ENCODE peak calls at places on chromosomes 3 and 15, in four cellular contexts. One of them, this sample, is unnamed. For H3K27me3, the result is how much of the 10 kb centered on the place peaks cover.

GRCh38 chr3:87553058-87553457 is 276.7 kb upstream of the POU1F1 start:
- DNase-seq in HCT116: no peak
- DNase-seq in hepatocyte: peak
- DNase-seq in IMR-90: no peak
- DNase-seq in this sample: no peak

GRCh38 chr3:196166741-196167140 is 44.5 kb downstream of the ZDHHC19 start:
- DNase-seq in HCT116: no peak
- DNase-seq in hepatocyte: no peak
- DNase-seq in IMR-90: no peak
- DNase-seq in this sample: no peak

GRCh38 chr15:92576597-92577200 is 78.9 kb downstream of the FAM174B start:
- DNase-seq in HCT116: no peak
- DNase-seq in hepatocyte: no peak
- DNase-seq in IMR-90: no peak
- DNase-seq in this sample: no peak

GRCh38 chr3:173743512-173743911 is 346.0 kb downstream of the NLGN1 start:
- DNase-seq in HCT116: no peak
- DNase-seq in hepatocyte: no peak
- DNase-seq in IMR-90: no peak
- DNase-seq in this sample: no peak

GRCh38 chr15:70491641-70492040 is 271.7 kb downstream of the UACA start:
- DNase-seq in HCT116: no peak
- DNase-seq in hepatocyte: no peak
- DNase-seq in IMR-90: no peak
- DNase-seq in this sample: no peak

GRCh38 chr3:176916777-176917176 is 280.5 kb downstream of the TBL1XR1 start:
- DNase-seq in HCT116: peak
- DNase-seq in hepatocyte: peak
- DNase-seq in IMR-90: no peak
- DNase-seq in this sample: peak

GRCh38 chr3:158470944-158471638 is 99.9 kb upstream of the MLF1 start:
- DNase-seq in HCT116: no peak
- DNase-seq in hepatocyte: peak
- DNase-seq in IMR-90: peak
- DNase-seq in this sample: peak

GRCh38 chr15:101014921-101015841 is 96.0 kb downstream of the LRRK1 start:
- DNase-seq in HCT116: peak
- DNase-seq in hepatocyte: peak
- DNase-seq in IMR-90: peak
- DNase-seq in this sample: peak

GRCh38 chr3:153070153-153070868 is 91.7 kb upstream of the RAP2B start:
- DNase-seq in HCT116: no peak
- DNase-seq in hepatocyte: peak
- DNase-seq in IMR-90: peak
- DNase-seq in this sample: peak

GRCh38 chr3:131568460-131568859 is 65.7 kb upstream of the MRPL3 start:
- DNase-seq in HCT116: no peak
- DNase-seq in hepatocyte: no peak
- DNase-seq in IMR-90: no peak
- DNase-seq in this sample: peak

GRCh38 chr3:68787227-68787626 is 145.1 kb downstream of the TAFA4 start:
- DNase-seq in HCT116: no peak
- DNase-seq in hepatocyte: peak
- DNase-seq in IMR-90: no peak
- DNase-seq in this sample: no peak

GRCh38 chr15:75713338-75713895 is 769 bp upstream of the CSPG4 start:
- DNase-seq in HCT116: no peak
- DNase-seq in hepatocyte: no peak
- DNase-seq in IMR-90: peak
- DNase-seq in this sample: no peak

GRCh38 chr3:179265092-179265491 is 14.2 kb upstream of the KCNMB3 start:
- DNase-seq in HCT116: no peak
- DNase-seq in hepatocyte: no peak
- DNase-seq in IMR-90: no peak
- DNase-seq in this sample: no peak

GRCh38 chr3:37995652-37996641 is 5.4 kb downstream of the VILL start:
- DNase-seq in HCT116: no peak
- DNase-seq in hepatocyte: no peak
- DNase-seq in IMR-90: no peak
- DNase-seq in this sample: peak

GRCh38 chr3:64765951-64766350 is 78.2 kb upstream of the ADAMTS9 start:
- DNase-seq in HCT116: no peak
- DNase-seq in hepatocyte: no peak
- DNase-seq in IMR-90: no peak
- DNase-seq in this sample: no peak

GRCh38 chr3:48680811-48681540 is 4.7 kb downstream of the NCKIPSD start:
- DNase-seq in HCT116: no peak
- DNase-seq in hepatocyte: no peak
- DNase-seq in IMR-90: no peak
- DNase-seq in this sample: no peak

GRCh38 chr3:187165144-187165543 is 25.8 kb upstream of the RPL39L start:
- DNase-seq in HCT116: peak
- DNase-seq in hepatocyte: peak
- DNase-seq in IMR-90: peak
- DNase-seq in this sample: peak

GRCh38 chr3:183745300-183746098 is 47.9 kb downstream of the YEATS2 start:
- DNase-seq in HCT116: no peak
- DNase-seq in hepatocyte: no peak
- DNase-seq in IMR-90: peak
- DNase-seq in this sample: peak

GRCh38 chr3:143793971-143794370 is 54.3 kb downstream of the SLC9A9 start:
- DNase-seq in HCT116: no peak
- DNase-seq in hepatocyte: no peak
- DNase-seq in IMR-90: no peak
- DNase-seq in this sample: no peak

GRCh38 chr15:63469190-63469589 is 35.2 kb upstream of the USP3 start:
- DNase-seq in HCT116: no peak
- DNase-seq in hepatocyte: no peak
- DNase-seq in IMR-90: no peak
- DNase-seq in this sample: no peak

GRCh38 chr15:63256433-63256884 is 20.9 kb upstream of the APH1B start:
- DNase-seq in HCT116: no peak
- DNase-seq in hepatocyte: peak
- DNase-seq in IMR-90: peak
- DNase-seq in this sample: peak

GRCh38 chr3:44529927-44530326 is 25.1 kb upstream of the ZKSCAN7 start:
- DNase-seq in HCT116: peak
- DNase-seq in hepatocyte: no peak
- DNase-seq in IMR-90: peak
- DNase-seq in this sample: peak

GRCh38 chr15:67836477-67836876 is 3.4 kb downstream of the RNU6-1 start:
- DNase-seq in HCT116: no peak
- DNase-seq in hepatocyte: peak
- DNase-seq in IMR-90: peak
- DNase-seq in this sample: peak

GRCh38 chr3:51974963-51975856 is at the start of gene ABHD14A:
- DNase-seq in HCT116: no peak
- DNase-seq in hepatocyte: peak
- DNase-seq in IMR-90: peak
- DNase-seq in this sample: peak

GRCh38 chr3:9000041-9000440 is 36.8 kb upstream of the RAD18 start:
- DNase-seq in HCT116: no peak
- DNase-seq in hepatocyte: no peak
- DNase-seq in IMR-90: no peak
- DNase-seq in this sample: no peak

GRCh38 chr3:17967953-17968352 is 225.5 kb upstream of the TBC1D5 start:
- DNase-seq in HCT116: no peak
- DNase-seq in hepatocyte: no peak
- DNase-seq in IMR-90: no peak
- DNase-seq in this sample: no peak

GRCh38 chr3:66452247-66453040 is 48.4 kb downstream of the LRIG1 start:
- DNase-seq in HCT116: no peak
- DNase-seq in hepatocyte: no peak
- DNase-seq in IMR-90: no peak
- DNase-seq in this sample: no peak

GRCh38 chr15:86538141-86538540 is 458.5 kb downstream of the AGBL1 start:
- DNase-seq in HCT116: no peak
- DNase-seq in hepatocyte: no peak
- DNase-seq in IMR-90: no peak
- DNase-seq in this sample: no peak

GRCh38 chr15:82871577-82872484 is 62.4 kb downstream of the WHAMM start:
- DNase-seq in HCT116: no peak
- DNase-seq in hepatocyte: no peak
- DNase-seq in IMR-90: no peak
- DNase-seq in this sample: no peak

GRCh38 chr15:88276821-88277220 is 20.3 kb upstream of the NTRK3 start:
- DNase-seq in HCT116: no peak
- DNase-seq in hepatocyte: no peak
- DNase-seq in IMR-90: no peak
- DNase-seq in this sample: no peak

GRCh38 chr15:31326729-31327673 is at the start of gene KLF13:
- DNase-seq in HCT116: no peak
- DNase-seq in hepatocyte: peak
- DNase-seq in IMR-90: peak
- DNase-seq in this sample: peak

GRCh38 chr15:38440353-38441129 is 13.4 kb upstream of the FAM98B start:
- DNase-seq in HCT116: peak
- DNase-seq in hepatocyte: peak
- DNase-seq in IMR-90: peak
- DNase-seq in this sample: peak

GRCh38 chr3:35409991-35410390 is 229.3 kb upstream of the ARPP21 start:
- DNase-seq in HCT116: no peak
- DNase-seq in hepatocyte: no peak
- DNase-seq in IMR-90: no peak
- DNase-seq in this sample: no peak

GRCh38 chr3:134369861-134370596 is 4.2 kb downstream of the AMOTL2 start:
- DNase-seq in HCT116: no peak
- DNase-seq in hepatocyte: no peak
- DNase-seq in IMR-90: no peak
- DNase-seq in this sample: no peak

GRCh38 chr3:16064660-16065414 is 109.6 kb upstream of the GALNT15 start:
- DNase-seq in HCT116: no peak
- DNase-seq in hepatocyte: peak
- DNase-seq in IMR-90: peak
- DNase-seq in this sample: peak

GRCh38 chr15:86854186-86854585 is 774.5 kb downstream of the AGBL1 start:
- DNase-seq in HCT116: no peak
- DNase-seq in hepatocyte: no peak
- DNase-seq in IMR-90: no peak
- DNase-seq in this sample: no peak

DNA sequence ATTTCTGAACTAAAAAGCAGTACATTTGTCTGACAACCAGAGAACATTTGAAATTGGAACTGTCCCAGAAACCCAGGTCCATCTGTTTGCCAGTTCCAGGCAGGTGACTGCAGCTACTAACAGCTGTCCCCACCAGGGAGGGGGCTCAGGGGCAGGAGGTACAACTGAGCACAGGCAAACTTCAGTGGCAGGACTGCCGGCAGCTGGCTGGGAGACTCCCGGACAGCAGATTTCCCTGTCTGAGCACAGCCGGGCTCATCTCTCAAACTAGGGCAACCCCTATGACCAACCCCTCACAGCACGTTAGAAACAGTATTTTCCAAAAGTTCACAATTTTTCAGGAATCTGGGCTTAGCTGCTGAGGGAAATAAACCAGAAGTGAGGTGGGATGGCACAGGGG is 88.8 kb downstream of the MEGF11 start:
- DNase-seq in HCT116: no peak
- DNase-seq in hepatocyte: no peak
- DNase-seq in IMR-90: no peak
- DNase-seq in this sample: no peak
- H3K27me3 ChIP-seq in HCT116: under half
- H3K27me3 ChIP-seq in hepatocyte: under half
- H3K27me3 ChIP-seq in IMR-90: under half
- H3K27me3 ChIP-seq in this sample: under half

GRCh38 chr3:82259994-82260393 is 498.5 kb upstream of the GBE1 start:
- DNase-seq in HCT116: no peak
- DNase-seq in hepatocyte: no peak
- DNase-seq in IMR-90: no peak
- DNase-seq in this sample: peak
- H3K4me2 ChIP-seq in HCT116: no peak
- H3K4me2 ChIP-seq in hepatocyte: no peak
- H3K4me2 ChIP-seq in IMR-90: no peak
- H3K4me2 ChIP-seq in this sample: no peak

GRCh38 chr3:102182162-102182561 is 252.7 kb upstream of the ZPLD1 start:
- DNase-seq in HCT116: no peak
- DNase-seq in hepatocyte: peak
- DNase-seq in IMR-90: peak
- DNase-seq in this sample: no peak
- H3K27ac ChIP-seq in HCT116: no peak
- H3K27ac ChIP-seq in hepatocyte: peak
- H3K27ac ChIP-seq in IMR-90: peak
- H3K27ac ChIP-seq in this sample: peak

DNA sequence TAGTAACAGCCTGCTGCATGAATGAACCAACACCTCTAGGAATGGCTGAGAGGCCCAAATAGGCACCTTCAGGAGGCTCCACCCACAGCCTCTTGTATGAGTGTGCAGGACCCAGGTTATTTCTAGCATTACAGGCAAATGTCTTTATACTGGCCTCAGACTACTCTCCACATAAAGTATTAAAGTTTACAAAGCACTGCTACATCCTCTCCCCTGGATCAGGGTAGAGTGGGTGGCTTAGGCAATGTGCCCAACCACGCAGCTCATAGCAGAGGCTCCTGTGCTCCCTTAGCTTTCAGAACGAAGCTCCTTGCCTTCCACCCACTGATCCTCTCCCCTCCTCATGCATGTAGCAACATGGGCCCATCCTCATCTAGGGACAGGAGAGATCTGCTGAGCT is 16.3 kb downstream of the TMEM43 start:
- DNase-seq in HCT116: no peak
- DNase-seq in hepatocyte: no peak
- DNase-seq in IMR-90: peak
- DNase-seq in this sample: no peak
- H3K27me3 ChIP-seq in HCT116: under half
- H3K27me3 ChIP-seq in hepatocyte: under half
- H3K27me3 ChIP-seq in IMR-90: under half
- H3K27me3 ChIP-seq in this sample: under half

This sample was measured in PC-3.